ENCODE peak calls at places on chromosomes 6 and 20, in eight cellular contexts. R is IMR-90, V is breast epithelium, A is tibial artery, C is AG10803, Y is endothelial cell, L is A549, U is natural killer cell. J is an unnamed sample.

GRCh38 chr20:49846206-49846807 is 33.7 kb downstream of the SLC9A8 start:
- DNase-seq in A (no peak), Y (peak), R (peak), L (peak), U (no peak), C (peak), V (no peak), J (no peak)

GRCh38 chr6:34969662-34970265 is 80.7 kb downstream of the ANKS1A start:
- DNase-seq in Y (no peak), U (no peak), C (no peak), V (no peak), L (no peak), A (no peak), R (peak), J (no peak)

GRCh38 chr20:23446505-23446904 is 6.2 kb downstream of the CST11 start:
- DNase-seq in A (no peak), V (no peak), R (peak), U (no peak), L (peak), C (peak), Y (peak), J (no peak)

GRCh38 chr6:129920103-129920798 is 59.1 kb upstream of the TMEM244 start:
- DNase-seq in A (no peak), C (no peak), Y (no peak), R (peak), V (no peak), L (peak), U (no peak), J (no peak)

GRCh38 chr20:39789411-39789810 is 827.3 kb downstream of the DHX35 start:
- DNase-seq in R (no peak), C (no peak), U (no peak), L (no peak), A (no peak), Y (no peak), V (no peak), J (no peak)

GRCh38 chr6:104473021-104473429 is 386.7 kb downstream of the HACE1 start:
- DNase-seq in C (no peak), A (no peak), R (no peak), V (no peak), U (no peak), Y (no peak), L (no peak), J (no peak)

GRCh38 chr6:156832166-156832743 is 55.1 kb downstream of the ARID1B start:
- DNase-seq in V (no peak), C (peak), U (no peak), L (peak), Y (no peak), A (no peak), R (peak), J (peak)

GRCh38 chr6:152983637-152984386 is 971 bp upstream of the FBXO5 start:
- DNase-seq in V (peak), A (peak), L (peak), R (peak), C (peak), Y (peak), U (peak), J (peak)

GRCh38 chr6:132153221-132153896 is 202.2 kb upstream of the CCN2 start:
- DNase-seq in C (peak), Y (no peak), L (no peak), U (no peak), R (peak), A (no peak), V (no peak), J (peak)

GRCh38 chr20:19757973-19758887 is at the start of gene RIN2:
- DNase-seq in C (peak), A (peak), Y (peak), R (peak), U (no peak), L (peak), V (peak), J (peak)

GRCh38 chr20:17752452-17752851 is 52.7 kb downstream of the BANF2 start:
- DNase-seq in L (no peak), A (no peak), V (no peak), Y (no peak), C (no peak), R (no peak), U (no peak), J (no peak)

GRCh38 chr20:24684421-24684871 is 215.0 kb downstream of the SYNDIG1 start:
- DNase-seq in L (no peak), R (no peak), C (no peak), A (peak), Y (no peak), V (peak), U (no peak), J (no peak)

GRCh38 chr20:36153754-36154695 is 515 bp upstream of the EPB41L1 start:
- DNase-seq in V (peak), R (peak), C (peak), L (peak), A (peak), Y (peak), U (no peak), J (no peak)

GRCh38 chr6:112939543-112939942 is 592.4 kb downstream of the RFPL4B start:
- DNase-seq in R (no peak), U (no peak), Y (no peak), L (no peak), C (no peak), A (no peak), V (no peak), J (no peak)

GRCh38 chr6:5422321-5422915 is 161.1 kb downstream of the FARS2 start:
- DNase-seq in U (no peak), V (no peak), A (no peak), R (peak), Y (peak), C (peak), L (peak), J (peak)

GRCh38 chr20:40920291-40920690 is 108.3 kb upstream of the TOP1 start:
- DNase-seq in A (no peak), U (no peak), C (no peak), L (no peak), R (no peak), V (no peak), Y (no peak), J (no peak)

DNA sequence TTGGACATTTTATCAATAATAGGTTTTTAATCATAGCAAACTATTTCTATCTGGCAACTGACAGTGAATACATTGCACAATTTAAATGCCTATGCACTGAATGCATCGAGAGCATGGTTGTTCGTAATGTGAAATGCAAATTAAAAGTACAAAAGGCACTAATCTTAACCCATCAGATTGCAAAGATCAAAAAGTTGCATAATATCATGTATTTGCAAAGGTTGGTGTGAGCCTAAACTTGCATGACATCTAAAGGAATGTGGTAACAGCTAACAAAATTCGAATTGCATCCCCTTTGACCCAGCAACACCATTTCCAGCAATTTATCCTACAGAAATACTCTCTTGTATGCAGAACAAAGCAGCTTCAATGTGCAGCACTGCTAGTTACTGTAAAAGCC is 469.8 kb upstream of the IRAK1BP1 start:
- DNase-seq in U (no peak), C (peak), Y (no peak), V (no peak), L (no peak), A (no peak), R (no peak), J (no peak)
- TF ChIP-seq CTCF in U (no peak), C (no peak), Y (no peak), V (no peak), L (no peak), A (no peak), R (no peak), J (no peak)

DNA sequence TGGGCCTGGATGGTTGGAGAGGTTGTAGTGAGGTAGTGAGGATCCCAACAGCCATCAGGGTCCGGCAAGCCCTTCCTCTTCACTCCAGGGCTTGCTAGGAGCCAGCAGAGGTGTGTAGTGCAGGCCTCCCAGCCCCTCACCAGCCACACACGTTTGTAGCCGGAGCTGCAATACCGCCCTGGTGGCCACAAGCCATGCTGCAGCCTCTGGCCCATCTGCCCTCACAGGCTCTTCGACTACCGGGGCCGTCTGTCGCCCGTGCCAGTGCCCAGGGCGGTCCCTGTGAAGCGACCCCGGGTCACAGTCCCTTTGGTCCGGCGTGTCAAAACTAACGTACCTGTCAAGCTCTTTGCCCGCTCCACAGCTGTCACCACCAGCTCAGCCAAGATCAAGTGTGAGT is 36.4 kb downstream of the EIF2S2 start:
- DNase-seq in C (no peak), A (no peak), U (no peak), Y (no peak), R (no peak), L (no peak), V (no peak), J (no peak)
- TF ChIP-seq CTCF in C (no peak), A (no peak), U (no peak), Y (peak), R (no peak), L (no peak), V (no peak), J (no peak)

GRCh38 chr20:45963059-45964011 is 8.7 kb downstream of the ZNF335 start:
- DNase-seq in L (peak), R (peak), A (peak), V (peak), Y (no peak), C (peak), U (no peak), J (no peak)
- TF ChIP-seq CTCF in L (peak), R (peak), A (peak), V (peak), Y (no peak), C (peak), U (peak), J (peak)

GRCh38 chr6:119345114-119345513 is 4.4 kb downstream of the MAN1A1 start:
- DNase-seq in L (no peak), U (no peak), V (no peak), R (no peak), A (no peak), Y (no peak), C (no peak), J (no peak)

GRCh38 chr6:119342430-119342829 is 7.1 kb downstream of the MAN1A1 start:
- DNase-seq in L (no peak), Y (no peak), C (no peak), U (no peak), R (no peak), A (no peak), V (no peak), J (no peak)

GRCh38 chr6:119343167-119343566 is 6.4 kb downstream of the MAN1A1 start:
- DNase-seq in L (no peak), U (no peak), A (no peak), C (no peak), R (no peak), Y (no peak), V (no peak), J (no peak)

GRCh38 chr6:119343573-119344146 is 5.9 kb downstream of the MAN1A1 start:
- DNase-seq in L (no peak), Y (no peak), U (no peak), A (no peak), V (no peak), R (no peak), C (no peak), J (no peak)

GRCh38 chr6:119344306-119344705 is 5.3 kb downstream of the MAN1A1 start:
- DNase-seq in R (no peak), U (no peak), A (peak), V (no peak), Y (no peak), C (no peak), L (no peak), J (no peak)
- TF ChIP-seq CTCF in R (no peak), U (no peak), A (no peak), V (no peak), Y (no peak), C (peak), L (no peak), J (no peak)

GRCh38 chr6:47426524-47427302 is 50.9 kb upstream of the CD2AP start:
- DNase-seq in L (no peak), V (no peak), Y (no peak), C (no peak), U (no peak), A (no peak), R (no peak), J (no peak)

GRCh38 chr6:47434372-47435253 is 43.0 kb upstream of the CD2AP start:
- DNase-seq in Y (no peak), L (no peak), A (no peak), R (no peak), C (no peak), U (no peak), V (no peak), J (no peak)

GRCh38 chr6:47428288-47428687 is 49.3 kb upstream of the CD2AP start:
- DNase-seq in V (no peak), C (no peak), L (no peak), U (no peak), Y (no peak), A (no peak), R (no peak), J (no peak)

GRCh38 chr6:47424436-47424836 is 53.2 kb upstream of the CD2AP start:
- DNase-seq in C (no peak), L (no peak), V (no peak), Y (no peak), U (no peak), A (no peak), R (no peak), J (no peak)

DNA sequence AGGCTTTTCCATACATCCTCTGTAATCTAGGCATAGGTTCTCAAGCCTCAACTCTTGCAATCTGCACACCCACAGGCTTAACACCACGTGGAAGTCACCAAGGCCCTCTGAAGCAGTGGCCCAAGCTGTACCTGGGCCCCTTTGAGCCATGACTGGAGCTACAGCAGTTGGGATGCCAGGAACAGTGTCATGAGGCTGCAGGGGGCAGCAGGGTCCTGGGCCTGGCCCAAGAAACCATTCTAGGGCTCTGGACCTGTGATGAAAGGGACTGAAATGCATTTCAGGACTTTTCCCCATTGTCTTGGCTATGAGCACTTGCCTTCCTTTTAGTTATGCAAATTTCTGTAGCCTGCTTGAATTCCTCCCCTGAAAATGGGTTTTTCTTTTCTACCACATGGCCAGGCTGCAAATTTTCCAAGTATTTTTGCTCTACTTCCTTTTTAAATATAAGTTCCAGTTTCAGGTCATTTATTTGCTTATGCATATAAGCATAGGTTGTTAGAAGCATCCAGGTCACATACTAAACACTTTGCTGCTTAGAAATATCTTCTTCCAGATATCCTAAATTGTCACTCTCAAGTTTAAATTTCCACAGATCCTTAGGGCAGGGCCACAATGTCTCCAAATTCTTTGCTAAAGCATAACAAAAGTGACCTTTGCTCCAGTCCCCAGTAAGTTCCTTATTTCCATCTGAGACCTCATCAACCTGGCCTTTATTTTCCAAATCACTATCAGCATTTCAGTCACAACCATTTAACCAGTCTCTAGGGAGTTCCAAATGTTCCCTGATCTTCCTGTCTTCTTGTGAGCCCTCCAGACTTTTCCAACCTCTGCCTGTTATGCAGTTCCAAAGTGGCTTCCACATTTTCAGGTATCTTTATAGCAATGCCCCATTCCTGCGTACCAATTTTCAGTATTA is 48.6 kb upstream of the CD2AP start:
- DNase-seq in V (no peak), C (no peak), L (no peak), U (no peak), R (no peak), Y (no peak), A (no peak), J (no peak)
- TF ChIP-seq CTCF in V (no peak), C (no peak), L (no peak), U (no peak), R (no peak), Y (no peak), A (no peak), J (no peak)

GRCh38 chr6:99819853-99820252 is 174.2 kb downstream of the MCHR2 start:
- DNase-seq in V (no peak), U (no peak), L (no peak), C (no peak), R (no peak), A (no peak), Y (no peak), J (no peak)

GRCh38 chr6:99821164-99821563 is 172.9 kb downstream of the MCHR2 start:
- DNase-seq in A (no peak), U (no peak), C (no peak), R (no peak), V (no peak), L (no peak), Y (no peak), J (no peak)

GRCh38 chr6:99818161-99818560 is 175.9 kb downstream of the MCHR2 start:
- DNase-seq in U (no peak), R (no peak), A (no peak), V (no peak), L (no peak), Y (no peak), C (no peak), J (no peak)

GRCh38 chr6:99822741-99823512 is 171.1 kb downstream of the MCHR2 start:
- DNase-seq in C (peak), A (no peak), L (peak), V (no peak), Y (peak), R (peak), U (no peak), J (peak)
- TF ChIP-seq CTCF in C (peak), A (no peak), L (peak), V (no peak), Y (no peak), R (peak), U (no peak), J (peak)

J was measured in AG09319.